ENCODE peak calls at places on chromosomes 2 and 18, in eight cellular contexts. Q is A549; A is activated CD4-positive, alpha-beta T cell treated with anti-CD3 and anti-CD28 coated beads, Interleukin-2, amount 50 U/mL, for 24 hours; U is ELF-1; I is ELR; H is stimulated activated naive CD8-positive, alpha-beta T cell treated with anti-CD3 and anti-CD28 coated beads, Interleukin-15, amount 100 ng/mL, for 72 hours; Z is AG10803; M is midbrain. R is an unnamed sample.

GRCh38 chr18:12442946-12443345 is 35.2 kb downstream of the PRELID3A start:
- DNase-seq in Q (no peak), A (no peak), U (no peak), I (peak; percentile 75), H (no peak), Z (peak; percentile 13), M (no peak), R (no peak)

GRCh38 chr18:62435435-62436031 is 87.3 kb upstream of the ZCCHC2 start:
- DNase-seq in Q (no peak), A (no peak), U (no peak), I (no peak), H (no peak), Z (no peak), M (peak; percentile 15), R (peak; percentile 46)

GRCh38 chr2:39127973-39128372 is 7.1 kb upstream of the SOS1 start:
- DNase-seq in Q (no peak), A (no peak), U (no peak), I (peak; percentile 8), H (peak; percentile 66), Z (peak; percentile 55), M (no peak), R (no peak)

GRCh38 chr2:96148410-96149217 is 3.4 kb upstream of the DUSP2 start:
- DNase-seq in Q (peak; percentile 25), A (peak; percentile 87), U (peak; percentile 87), I (peak; percentile 91), H (peak; percentile 89), Z (peak; percentile 72), M (no peak), R (peak; percentile 43)

GRCh38 chr2:23918837-23919489 is 8.0 kb downstream of the ATAD2B start:
- DNase-seq in Q (no peak), A (no peak), U (no peak), I (no peak), H (no peak), Z (no peak), M (no peak), R (no peak)

GRCh38 chr18:40159141-40160017 is 1795.7 kb upstream of the PIK3C3 start:
- DNase-seq in Q (no peak), A (no peak), U (no peak), I (peak; percentile 17), H (no peak), Z (peak; percentile 21), M (peak; percentile 43), R (peak; percentile 61)

GRCh38 chr2:198657520-198658121 is 800.1 kb downstream of the SATB2 start:
- DNase-seq in Q (no peak), A (no peak), U (peak; percentile 4), I (peak; percentile 52), H (no peak), Z (peak; percentile 42), M (no peak), R (peak; percentile 6)

GRCh38 chr2:232473467-232473890 is 14.2 kb downstream of the ECEL1 start:
- DNase-seq in Q (no peak), A (no peak), U (no peak), I (peak; percentile 12), H (no peak), Z (no peak), M (no peak), R (no peak)

GRCh38 chr2:216349366-216349765 is 22.9 kb downstream of the MARCHF4 start:
- DNase-seq in Q (no peak), A (no peak), U (peak; percentile 89), I (no peak), H (no peak), Z (no peak), M (no peak), R (no peak)

GRCh38 chr2:20771296-20771695 is 51.6 kb downstream of the LDAH start:
- DNase-seq in Q (no peak), A (no peak), U (no peak), I (no peak), H (no peak), Z (peak; percentile 73), M (no peak), R (no peak)

GRCh38 chr18:79579807-79580480 is 99.7 kb upstream of the CTDP1 start:
- DNase-seq in Q (no peak), A (no peak), U (no peak), I (no peak), H (no peak), Z (no peak), M (no peak), R (no peak)

GRCh38 chr2:19675003-19675629 is 226.7 kb downstream of the TTC32 start:
- DNase-seq in Q (no peak), A (no peak), U (peak; percentile 90), I (no peak), H (no peak), Z (peak; percentile 29), M (no peak), R (no peak)

GRCh38 chr2:210003394-210003793 is 956 bp downstream of the RPE start:
- DNase-seq in Q (no peak), A (no peak), U (no peak), I (no peak), H (no peak), Z (peak; percentile 62), M (no peak), R (no peak)

GRCh38 chr2:57720728-57721627 is 325.6 kb upstream of the VRK2 start:
- DNase-seq in Q (peak; percentile 38), A (no peak), U (peak; percentile 78), I (peak; percentile 93), H (peak; percentile 38), Z (peak; percentile 64), M (peak; percentile 74), R (peak; percentile 83)

GRCh38 chr2:58063641-58064040 is 17.0 kb downstream of the VRK2 start:
- DNase-seq in Q (no peak), A (no peak), U (no peak), I (peak; percentile 65), H (no peak), Z (peak; percentile 79), M (no peak), R (no peak)

GRCh38 chr18:845152-845819 is 33.2 kb upstream of the YES1 start:
- DNase-seq in Q (peak; percentile 16), A (no peak), U (no peak), I (peak; percentile 73), H (no peak), Z (peak; percentile 56), M (no peak), R (no peak)

GRCh38 chr18:42706029-42706608 is 409.4 kb downstream of the RIT2 start:
- DNase-seq in Q (no peak), A (no peak), U (no peak), I (no peak), H (no peak), Z (no peak), M (no peak), R (no peak)

GRCh38 chr18:513826-514530 is 13.5 kb upstream of the COLEC12 start:
- DNase-seq in Q (no peak), A (no peak), U (no peak), I (no peak), H (no peak), Z (no peak), M (no peak), R (no peak)